ENCODE peak calls at places on chromosomes 16 and 17, in ten cellular contexts. W is NCI-H345; I is amniotic epithelial cell; G is activated T-helper 9 cell treated with anti-CD3 and anti-CD28 coated beads, Interleukin-2, amount 50 U/mL, for 16 hours; V is RWPE1; Z is stimulated activated CD4-positive, alpha-beta T cell treated with anti-CD3 and anti-CD28 coated beads, Interleukin-4, amount 100 ng/mL, for 4 hours; A is GM12891; B is EL; J is midbrain; O is stimulated activated CD8-positive, alpha-beta memory T cell treated with anti-CD3 and anti-CD28 coated beads, Interleukin-15, amount 100 ng/mL, for 24 hours. L is an unnamed sample.

GRCh38 chr17:18028684-18029540 is 10.1 kb downstream of the ATPAF2 start:
- DNase-seq in W (no peak), I (no peak), G (no peak), V (no peak), Z (no peak), A (no peak), B (no peak), J (no peak), O (no peak), L (no peak)

GRCh38 chr16:17339764-17340541 is 130.8 kb downstream of the XYLT1 start:
- DNase-seq in W (no peak), I (no peak), G (no peak), V (no peak), Z (no peak), A (no peak), B (peak), J (no peak), O (no peak), L (no peak)

GRCh38 chr16:77070683-77071082 is 120.3 kb upstream of the MON1B start:
- DNase-seq in W (no peak), I (no peak), G (no peak), V (no peak), Z (no peak), A (no peak), B (no peak), J (no peak), O (no peak), L (no peak)

GRCh38 chr17:58317421-58318064 is 11.1 kb downstream of the TSPOAP1 start:
- DNase-seq in W (peak), I (peak), G (peak), V (peak), Z (peak), A (peak), B (peak), J (no peak), O (no peak), L (peak)

GRCh38 chr16:57736419-57737281 is 1.1 kb downstream of the KATNB1 start:
- DNase-seq in W (peak), I (peak), G (peak), V (peak), Z (peak), A (no peak), B (peak), J (peak), O (no peak), L (peak)

GRCh38 chr17:17515921-17516295 is 19.7 kb upstream of the RASD1 start:
- DNase-seq in W (no peak), I (peak), G (no peak), V (no peak), Z (no peak), A (no peak), B (peak), J (no peak), O (no peak), L (peak)

GRCh38 chr16:69709456-69710084 is 16.8 kb downstream of the NQO1 start:
- DNase-seq in W (peak), I (peak), G (no peak), V (peak), Z (no peak), A (no peak), B (peak), J (peak), O (no peak), L (peak)

GRCh38 chr16:65537336-65537735 is 415.5 kb upstream of the CDH11 start:
- DNase-seq in W (no peak), I (no peak), G (no peak), V (no peak), Z (no peak), A (no peak), B (no peak), J (no peak), O (no peak), L (no peak)

GRCh38 chr17:42459983-42460300 is 1.3 kb downstream of the ATP6V0A1 start:
- DNase-seq in W (no peak), I (peak), G (no peak), V (peak), Z (no peak), A (peak), B (peak), J (peak), O (no peak), L (peak)

GRCh38 chr17:17052462-17053221 is 10.4 kb downstream of the MPRIP start:
- DNase-seq in W (no peak), I (no peak), G (no peak), V (no peak), Z (no peak), A (no peak), B (no peak), J (no peak), O (no peak), L (no peak)

GRCh38 chr16:23694707-23695373 is 16.2 kb downstream of the PLK1 start:
- DNase-seq in W (no peak), I (peak), G (no peak), V (no peak), Z (no peak), A (no peak), B (peak), J (no peak), O (no peak), L (peak)

GRCh38 chr17:48025904-48026502 is 11.6 kb downstream of the COPZ2 start:
- DNase-seq in W (no peak), I (no peak), G (no peak), V (no peak), Z (no peak), A (no peak), B (peak), J (no peak), O (no peak), L (no peak)

GRCh38 chr17:31722251-31723056 is 136.6 kb downstream of the COPRS start:
- DNase-seq in W (no peak), I (peak), G (no peak), V (no peak), Z (no peak), A (no peak), B (peak), J (no peak), O (no peak), L (peak)

GRCh38 chr17:36936455-36936934 is 780 bp upstream of the LHX1 start:
- DNase-seq in W (peak), I (no peak), G (no peak), V (no peak), Z (no peak), A (no peak), B (no peak), J (no peak), O (no peak), L (no peak)